ENCODE peak calls at places on chromosomes 1 and 21, in six cellular contexts. One of them, this sample, is unnamed.

GRCh38 chr1:154157520-154158306 is 2.8 kb upstream of the NUP210L start:
- DNase-seq in K562: peak
- DNase-seq in ovary: no peak
- DNase-seq in sigmoid colon: no peak
- DNase-seq in stomach: peak
- DNase-seq in A549: peak
- DNase-seq in this sample: no peak

GRCh38 chr1:246592695-246593094 is 26.4 kb downstream of the CNST start:
- DNase-seq in K562: no peak
- DNase-seq in ovary: no peak
- DNase-seq in sigmoid colon: no peak
- DNase-seq in stomach: no peak
- DNase-seq in A549: no peak
- DNase-seq in this sample: no peak

GRCh38 chr1:201675143-201675542 is 136.2 kb downstream of the NAV1 start:
- DNase-seq in K562: no peak
- DNase-seq in ovary: no peak
- DNase-seq in sigmoid colon: no peak
- DNase-seq in stomach: peak
- DNase-seq in A549: no peak
- DNase-seq in this sample: no peak

GRCh38 chr21:28867401-28867800 is 125.3 kb downstream of the LTN1 start:
- DNase-seq in K562: no peak
- DNase-seq in ovary: no peak
- DNase-seq in sigmoid colon: no peak
- DNase-seq in stomach: no peak
- DNase-seq in A549: no peak
- DNase-seq in this sample: no peak

GRCh38 chr21:26513212-26513611 is 59.9 kb downstream of the CYYR1 start:
- DNase-seq in K562: no peak
- DNase-seq in ovary: no peak
- DNase-seq in sigmoid colon: no peak
- DNase-seq in stomach: no peak
- DNase-seq in A549: no peak
- DNase-seq in this sample: no peak

GRCh38 chr21:33642896-33643657 is 776 bp downstream of the ITSN1 start:
- DNase-seq in K562: peak
- DNase-seq in ovary: peak
- DNase-seq in sigmoid colon: peak
- DNase-seq in stomach: peak
- DNase-seq in A549: peak
- DNase-seq in this sample: no peak

GRCh38 chr1:171871848-171872247 is 30.6 kb downstream of the DNM3 start:
- DNase-seq in K562: no peak
- DNase-seq in ovary: no peak
- DNase-seq in sigmoid colon: no peak
- DNase-seq in stomach: no peak
- DNase-seq in A549: no peak
- DNase-seq in this sample: no peak

GRCh38 chr1:55155522-55155921 is 59.6 kb downstream of the USP24 start:
- DNase-seq in K562: no peak
- DNase-seq in ovary: no peak
- DNase-seq in sigmoid colon: no peak
- DNase-seq in stomach: peak
- DNase-seq in A549: no peak
- DNase-seq in this sample: peak

GRCh38 chr1:216210081-216210480 is 213.2 kb downstream of the USH2A start:
- DNase-seq in K562: no peak
- DNase-seq in ovary: no peak
- DNase-seq in sigmoid colon: no peak
- DNase-seq in stomach: no peak
- DNase-seq in A549: no peak
- DNase-seq in this sample: no peak

GRCh38 chr1:111959436-111959835 is 30.0 kb downstream of the KCND3 start:
- DNase-seq in K562: peak
- DNase-seq in ovary: no peak
- DNase-seq in sigmoid colon: no peak
- DNase-seq in stomach: no peak
- DNase-seq in A549: peak
- DNase-seq in this sample: no peak

GRCh38 chr1:51421961-51422360 is 91.6 kb upstream of the TTC39A start:
- DNase-seq in K562: peak
- DNase-seq in ovary: no peak
- DNase-seq in sigmoid colon: no peak
- DNase-seq in stomach: no peak
- DNase-seq in A549: peak
- DNase-seq in this sample: no peak

GRCh38 chr1:101198842-101199636 is 37.8 kb upstream of the S1PR1 start:
- DNase-seq in K562: no peak
- DNase-seq in ovary: no peak
- DNase-seq in sigmoid colon: no peak
- DNase-seq in stomach: no peak
- DNase-seq in A549: no peak
- DNase-seq in this sample: no peak

GRCh38 chr1:76254165-76255043 is 179.9 kb downstream of the ST6GALNAC3 start:
- DNase-seq in K562: no peak
- DNase-seq in ovary: no peak
- DNase-seq in sigmoid colon: no peak
- DNase-seq in stomach: no peak
- DNase-seq in A549: no peak
- DNase-seq in this sample: no peak

GRCh38 chr1:211543003-211543402 is 36.0 kb downstream of the SLC30A1 start:
- DNase-seq in K562: no peak
- DNase-seq in ovary: no peak
- DNase-seq in sigmoid colon: no peak
- DNase-seq in stomach: no peak
- DNase-seq in A549: no peak
- DNase-seq in this sample: no peak

GRCh38 chr1:38962560-38962959 is 20.9 kb upstream of the RHBDL2 start:
- DNase-seq in K562: no peak
- DNase-seq in ovary: no peak
- DNase-seq in sigmoid colon: no peak
- DNase-seq in stomach: no peak
- DNase-seq in A549: no peak
- DNase-seq in this sample: no peak

GRCh38 chr1:41394918-41395598 is 33.8 kb downstream of the FOXO6 start:
- DNase-seq in K562: peak
- DNase-seq in ovary: no peak
- DNase-seq in sigmoid colon: peak
- DNase-seq in stomach: no peak
- DNase-seq in A549: no peak
- DNase-seq in this sample: no peak

GRCh38 chr1:230581446-230582079 is 60.7 kb upstream of the COG2 start:
- DNase-seq in K562: peak
- DNase-seq in ovary: no peak
- DNase-seq in sigmoid colon: no peak
- DNase-seq in stomach: no peak
- DNase-seq in A549: peak
- DNase-seq in this sample: no peak

GRCh38 chr1:208187499-208188041 is 56.6 kb downstream of the PLXNA2 start:
- DNase-seq in K562: no peak
- DNase-seq in ovary: no peak
- DNase-seq in sigmoid colon: no peak
- DNase-seq in stomach: no peak
- DNase-seq in A549: no peak
- DNase-seq in this sample: no peak

DNA sequence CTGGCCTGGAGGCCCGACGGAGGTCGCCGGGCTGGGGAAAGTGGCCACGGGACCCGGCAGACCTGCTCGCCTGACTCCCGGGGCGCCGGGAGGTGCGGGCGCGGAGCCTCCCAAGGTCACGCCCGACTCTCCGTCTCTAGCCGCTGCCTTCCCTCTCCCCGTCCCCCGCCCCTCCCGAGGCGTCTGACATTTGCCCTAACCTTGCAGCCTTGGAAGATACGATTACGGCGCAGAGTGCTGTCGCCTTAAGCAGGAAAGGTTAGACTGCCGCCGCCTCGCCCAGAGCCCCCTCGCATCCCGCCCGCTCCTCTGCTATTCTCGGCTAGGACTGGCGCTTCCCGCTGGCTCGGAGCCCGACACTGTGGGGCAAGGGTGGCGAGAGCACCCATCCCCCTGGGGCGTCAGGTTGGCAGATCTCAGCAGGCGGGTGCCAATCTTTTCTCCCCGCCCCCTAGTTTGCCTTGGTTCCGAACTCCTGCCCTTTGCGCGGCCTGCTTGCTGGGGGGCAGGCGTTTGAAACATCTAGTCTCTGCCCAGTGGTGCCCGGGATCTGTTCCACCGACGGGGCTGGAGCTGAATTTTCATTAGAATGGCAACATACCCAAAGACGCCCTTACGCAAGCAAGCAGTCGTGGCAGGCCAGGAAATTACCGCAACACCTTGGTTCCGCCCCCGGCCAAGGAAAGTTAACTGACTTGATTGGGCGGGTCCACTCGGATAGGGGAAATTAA is 841 bp downstream of the PGM1 start:
- DNase-seq in K562: no peak
- DNase-seq in ovary: peak
- DNase-seq in sigmoid colon: peak
- DNase-seq in stomach: peak
- DNase-seq in A549: peak
- DNase-seq in this sample: peak
- TF ChIP-seq POLR2A in K562: no peak
- TF ChIP-seq POLR2A in ovary: peak
- TF ChIP-seq POLR2A in sigmoid colon: peak
- TF ChIP-seq POLR2A in stomach: no peak
- TF ChIP-seq POLR2A in A549: no peak
- TF ChIP-seq POLR2A in this sample: no peak

GRCh38 chr1:22790232-22791008 is 79.8 kb downstream of the EPHB2 start:
- DNase-seq in K562: no peak
- DNase-seq in ovary: no peak
- DNase-seq in sigmoid colon: no peak
- DNase-seq in stomach: no peak
- DNase-seq in A549: no peak
- DNase-seq in this sample: no peak
- H3K4me3 ChIP-seq in K562: no peak
- H3K4me3 ChIP-seq in ovary: no peak
- H3K4me3 ChIP-seq in sigmoid colon: no peak
- H3K4me3 ChIP-seq in stomach: no peak
- H3K4me3 ChIP-seq in A549: no peak
- H3K4me3 ChIP-seq in this sample: no peak

GRCh38 chr1:94963864-94964263 is 37.0 kb upstream of the CNN3 start:
- DNase-seq in K562: no peak
- DNase-seq in ovary: no peak
- DNase-seq in sigmoid colon: no peak
- DNase-seq in stomach: no peak
- DNase-seq in A549: no peak
- DNase-seq in this sample: no peak
- TF ChIP-seq EP300 in K562: no peak
- TF ChIP-seq EP300 in ovary: no peak
- TF ChIP-seq EP300 in sigmoid colon: no peak
- TF ChIP-seq EP300 in stomach: no peak
- TF ChIP-seq EP300 in A549: no peak
- TF ChIP-seq EP300 in this sample: no peak

DNA sequence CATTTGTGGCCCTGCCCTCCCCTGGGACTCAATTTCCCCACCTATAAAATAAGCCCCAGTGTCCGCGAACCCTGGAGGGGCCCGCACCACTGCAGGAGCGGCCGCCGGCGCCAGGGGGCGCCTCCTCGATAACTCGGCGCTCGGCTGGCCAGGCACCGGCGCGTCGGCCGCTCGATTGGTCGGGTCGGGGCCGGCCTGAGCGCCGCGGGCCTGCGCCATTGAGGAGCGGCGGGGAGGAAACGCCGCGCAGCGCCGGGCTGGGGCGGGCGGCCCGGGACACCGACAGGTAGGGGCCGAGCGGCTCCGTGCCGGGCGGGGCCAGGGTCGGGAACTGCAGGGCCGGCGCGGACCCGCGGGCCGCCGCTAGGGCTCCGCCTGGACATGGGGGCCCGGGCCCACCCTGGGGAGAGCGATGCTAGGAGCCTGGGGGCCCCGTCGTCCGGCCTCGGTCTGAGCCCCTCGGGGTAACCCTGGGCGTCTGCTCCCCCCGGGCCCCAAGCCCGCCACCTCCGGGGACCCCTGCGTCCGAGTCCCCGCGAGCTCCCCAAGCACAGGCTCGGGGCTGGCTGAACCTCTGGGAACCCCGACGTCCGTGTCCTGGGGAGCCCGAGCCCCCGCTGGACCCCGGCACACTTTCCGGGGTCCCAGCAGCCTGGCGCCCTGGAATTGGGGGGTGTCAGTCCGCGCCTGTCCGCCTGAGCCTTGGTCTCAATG is at the start of gene VPS13D:
- DNase-seq in K562: peak
- DNase-seq in ovary: peak
- DNase-seq in sigmoid colon: peak
- DNase-seq in stomach: peak
- DNase-seq in A549: peak
- DNase-seq in this sample: peak
- TF ChIP-seq POLR2A in K562: no peak
- TF ChIP-seq POLR2A in ovary: peak
- TF ChIP-seq POLR2A in sigmoid colon: no peak
- TF ChIP-seq POLR2A in stomach: no peak
- TF ChIP-seq POLR2A in A549: peak
- TF ChIP-seq POLR2A in this sample: no peak

DNA sequence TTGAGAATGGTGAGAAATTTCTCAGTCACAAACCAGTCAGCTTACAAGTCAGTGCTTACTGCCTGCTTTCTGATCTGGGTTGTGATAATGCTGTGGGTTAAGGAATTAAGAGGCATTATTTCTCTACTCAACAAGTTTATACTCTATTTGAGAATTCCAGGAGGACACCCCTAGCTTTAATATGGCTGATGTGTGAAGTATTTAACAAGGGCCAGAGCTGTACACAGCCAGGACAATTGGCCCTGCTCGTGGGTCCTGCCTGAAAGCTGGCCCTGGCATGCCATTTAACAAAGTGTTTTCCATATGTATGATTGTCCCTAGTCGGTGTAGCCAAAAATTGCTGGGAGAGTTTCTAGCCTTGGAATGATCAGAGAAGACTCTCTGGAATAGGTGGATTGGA is 43.2 kb downstream of the HHAT start:
- DNase-seq in K562: no peak
- DNase-seq in ovary: no peak
- DNase-seq in sigmoid colon: no peak
- DNase-seq in stomach: no peak
- DNase-seq in A549: no peak
- DNase-seq in this sample: no peak
- H3K4me3 ChIP-seq in K562: no peak
- H3K4me3 ChIP-seq in ovary: no peak
- H3K4me3 ChIP-seq in sigmoid colon: no peak
- H3K4me3 ChIP-seq in stomach: no peak
- H3K4me3 ChIP-seq in A549: no peak
- H3K4me3 ChIP-seq in this sample: no peak

GRCh38 chr1:7783826-7784491 is at the start of gene PER3:
- DNase-seq in K562: peak
- DNase-seq in ovary: peak
- DNase-seq in sigmoid colon: peak
- DNase-seq in stomach: peak
- DNase-seq in A549: peak
- DNase-seq in this sample: peak
- TF ChIP-seq EP300 in K562: no peak
- TF ChIP-seq EP300 in ovary: no peak
- TF ChIP-seq EP300 in sigmoid colon: peak
- TF ChIP-seq EP300 in stomach: no peak
- TF ChIP-seq EP300 in A549: no peak
- TF ChIP-seq EP300 in this sample: peak

This sample was measured in tibial nerve.